ENCODE peak calls at places on chromosome 12, in four cellular contexts. M is GM23248, S is neural progenitor cell, L is choroid plexus epithelial cell. H is an unnamed sample.

GRCh38 chr12:12899530-12900380 is 8.4 kb downstream of the GPRC5A start:
- DNase-seq in S (no peak), L (peak), M (peak), H (peak)

GRCh38 chr12:45089417-45089816 is 38.5 kb upstream of the DBX2 start:
- DNase-seq in M (no peak), S (peak), L (no peak), H (no peak)

GRCh38 chr12:127273621-127274020 is 993.3 kb upstream of the TMEM132C start:
- DNase-seq in M (peak), L (no peak), S (no peak), H (peak)

GRCh38 chr12:24036438-24037204 is 87.2 kb upstream of the SOX5 start:
- DNase-seq in L (no peak), S (no peak), M (no peak), H (no peak)

GRCh38 chr12:54624316-54625279 is 10.1 kb downstream of the LACRT start:
- DNase-seq in S (no peak), M (no peak), L (peak), H (no peak)

GRCh38 chr12:29725587-29726320 is 58.0 kb downstream of the TMTC1 start:
- DNase-seq in S (no peak), M (peak), L (peak), H (peak)

GRCh38 chr12:126879820-126880219 is 1387.2 kb upstream of the TMEM132C start:
- DNase-seq in M (no peak), L (no peak), S (no peak), H (no peak)

GRCh38 chr12:68497702-68498101 is 113.0 kb upstream of the RAP1B start:
- DNase-seq in S (no peak), L (peak), M (peak), H (peak)

GRCh38 chr12:106267535-106267934 is 19.7 kb upstream of the CKAP4 start:
- DNase-seq in S (no peak), M (no peak), L (no peak), H (no peak)

GRCh38 chr12:34107781-34108404 is 85.6 kb downstream of the ALG10 start:
- DNase-seq in S (no peak), L (no peak), M (no peak), H (no peak)

GRCh38 chr12:107917912-107918800 is 143.7 kb downstream of the ASCL4 start:
- DNase-seq in L (peak), M (peak), S (peak), H (peak)

GRCh38 chr12:112939761-112940357 is 1.6 kb downstream of the OAS3 start:
- DNase-seq in L (no peak), S (no peak), M (no peak), H (no peak)

GRCh38 chr12:82725741-82726140 is 39.0 kb downstream of the TMTC2 start:
- DNase-seq in L (no peak), S (no peak), M (no peak), H (no peak)

GRCh38 chr12:66000958-66001357 is 129.6 kb downstream of the LLPH start:
- DNase-seq in L (no peak), M (no peak), S (no peak), H (no peak)

GRCh38 chr12:24012528-24012927 is 63.1 kb upstream of the SOX5 start:
- DNase-seq in M (no peak), S (no peak), L (peak), H (peak)

GRCh38 chr12:87274594-87275245 is 754.5 kb downstream of the C12orf50 start:
- DNase-seq in S (peak), L (peak), M (peak), H (peak)

GRCh38 chr12:5630101-5630500 is 198.2 kb downstream of the NTF3 start:
- DNase-seq in L (no peak), S (no peak), M (no peak), H (no peak)

GRCh38 chr12:31897791-31898503 is 61.3 kb upstream of the RESF1 start:
- DNase-seq in L (peak), S (peak), M (peak), H (peak)

GRCh38 chr12:41437578-41437977 is 249.5 kb downstream of the PDZRN4 start:
- DNase-seq in M (peak), L (no peak), S (no peak), H (no peak)

GRCh38 chr12:70788774-70789173 is 131.8 kb downstream of the PTPRR start:
- DNase-seq in S (no peak), L (no peak), M (no peak), H (no peak)

GRCh38 chr12:54159140-54159539 is 29.6 kb downstream of the SMUG1 start:
- DNase-seq in L (peak), M (peak), S (peak), H (no peak)

GRCh38 chr12:67910360-67911292 is 78.6 kb upstream of the IFNG-AS1 start:
- DNase-seq in L (peak), M (peak), S (no peak), H (peak)

GRCh38 chr12:53287741-53288216 is 7.6 kb upstream of the PFDN5 start:
- DNase-seq in M (peak), L (peak), S (peak), H (peak)

GRCh38 chr12:12723147-12723680 is 6.0 kb downstream of the CDKN1B start:
- DNase-seq in S (no peak), M (no peak), L (peak), H (peak)

GRCh38 chr12:75170786-75171185 is 38.9 kb downstream of the KCNC2 start:
- DNase-seq in L (no peak), S (no peak), M (no peak), H (no peak)

GRCh38 chr12:94925729-94926128 is 77.8 kb downstream of the NDUFA12 start:
- DNase-seq in M (no peak), S (no peak), L (no peak), H (no peak)

GRCh38 chr12:79927772-79928474 is 7.0 kb downstream of the PPP1R12A start:
- DNase-seq in M (peak), S (no peak), L (peak), H (no peak)

GRCh38 chr12:92442782-92443181 is 260.0 kb upstream of the PLEKHG7 start:
- DNase-seq in M (no peak), L (no peak), S (no peak), H (no peak)

GRCh38 chr12:55937956-55938355 is 7.0 kb downstream of the DGKA start:
- DNase-seq in M (peak), L (no peak), S (no peak), H (no peak)

GRCh38 chr12:80162177-80162576 is 62.8 kb downstream of the OTOGL start:
- DNase-seq in L (no peak), S (no peak), M (no peak), H (no peak)

GRCh38 chr12:20212658-20213387 is 155.5 kb upstream of the PDE3A start:
- DNase-seq in L (peak), M (peak), S (peak), H (peak)
- H3K4me3 ChIP-seq in L (no peak), M (peak), S (no peak), H (no peak)

GRCh38 chr12:57130941-57131340 is 2.7 kb downstream of the LRP1 start:
- DNase-seq in M (no peak), S (no peak), L (no peak), H (no peak)
- H3K4me3 ChIP-seq in M (peak), S (no peak), L (peak), H (peak)

DNA sequence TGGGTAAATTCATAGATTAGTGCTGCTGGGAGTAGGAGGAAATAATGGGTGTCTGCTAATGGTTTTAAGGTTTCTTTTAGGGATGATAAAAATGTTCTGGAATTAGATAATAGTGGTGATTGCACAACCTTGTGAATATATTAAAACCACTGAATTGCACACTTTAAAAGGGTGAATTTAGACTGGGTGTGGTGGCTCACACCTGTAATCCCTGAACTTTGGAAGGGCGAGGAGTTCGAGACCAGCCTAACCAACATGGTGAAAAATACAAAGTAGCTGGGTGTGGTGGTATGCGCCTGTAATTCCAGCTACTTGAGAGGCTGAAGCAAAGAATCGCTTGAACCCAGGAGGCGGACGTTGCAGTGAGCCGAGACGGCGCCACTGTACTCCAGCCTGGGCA is 1.3 kb downstream of the RAD52 start:
- DNase-seq in L (no peak), S (no peak), M (peak), H (no peak)
- H3K4me3 ChIP-seq in L (peak), S (peak), M (peak), H (peak)

GRCh38 chr12:96228566-96229248 is 34.5 kb downstream of the ELK3 start:
- DNase-seq in L (no peak), S (no peak), M (no peak), H (no peak)
- H3K4me3 ChIP-seq in L (no peak), S (no peak), M (no peak), H (no peak)

GRCh38 chr12:8702159-8702558 is 4.4 kb downstream of the RIMKLB start:
- DNase-seq in L (no peak), M (no peak), S (no peak), H (no peak)

GRCh38 chr12:8697476-8698131 is at the start of gene RIMKLB:
- DNase-seq in L (peak), M (peak), S (peak), H (peak)

GRCh38 chr12:8698830-8699330 is 1.1 kb downstream of the RIMKLB start:
- DNase-seq in S (no peak), L (peak), M (peak), H (no peak)

GRCh38 chr12:8698132-8698829 is 490 bp downstream of the RIMKLB start:
- DNase-seq in L (no peak), S (peak), M (peak), H (peak)

GRCh38 chr12:8699714-8700113 is 1.9 kb downstream of the RIMKLB start:
- DNase-seq in L (no peak), S (peak), M (no peak), H (no peak)
- H3K4me3 ChIP-seq in L (peak), S (peak), M (peak), H (no peak)

GRCh38 chr12:48000878-48001321 is 3.4 kb downstream of the COL2A1 start:
- DNase-seq in S (peak), L (peak), M (peak), H (peak)
- H3K4me3 ChIP-seq in S (peak), L (peak), M (peak), H (peak)

H was measured in astrocyte of the spinal cord.